ENCODE peak calls at places on chromosomes 4 and X, in four cellular contexts. D is IMR-90, N is HepG2, Q is K562. G is an unnamed sample.

GRCh38 chrX:100609591-100609990 is 24.9 kb downstream of the TNMD start:
- DNase-seq in D (no peak), N (no peak), Q (no peak), G (no peak)

GRCh38 chr4:52621567-52621966 is 37.5 kb downstream of the USP46 start:
- DNase-seq in D (no peak), N (no peak), Q (no peak), G (no peak)

GRCh38 chrX:63993936-63994335 is 208.9 kb upstream of the ARHGEF9 start:
- DNase-seq in D (no peak), N (no peak), Q (no peak), G (no peak)

GRCh38 chrX:16267431-16267830 is 100.2 kb downstream of the MAGEB17 start:
- DNase-seq in D (no peak), N (no peak), Q (no peak), G (no peak)

GRCh38 chr4:160009656-160010493 is 907.0 kb downstream of the RAPGEF2 start:
- DNase-seq in D (no peak), N (no peak), Q (no peak), G (no peak)

GRCh38 chrX:134244043-134244442 is 7.1 kb downstream of the CCDC160 start:
- DNase-seq in D (peak; percentile 33), N (no peak), Q (no peak), G (no peak)

GRCh38 chrX:38675856-38676255 is 114.5 kb downstream of the TSPAN7 start:
- DNase-seq in D (no peak), N (no peak), Q (no peak), G (no peak)

GRCh38 chrX:105483011-105483410 is 262.5 kb upstream of the TEX13A start:
- DNase-seq in D (peak; percentile 0), N (no peak), Q (no peak), G (no peak)

GRCh38 chrX:115177941-115178340 is 11.3 kb upstream of the RBMXL3 start:
- DNase-seq in D (peak; percentile 58), N (no peak), Q (no peak), G (no peak)

GRCh38 chr4:1164040-1164439 is 8.3 kb downstream of the SPON2 start:
- DNase-seq in D (no peak), N (no peak), Q (no peak), G (no peak)

GRCh38 chr4:144410230-144410783 is 235.6 kb upstream of the HHIP start:
- DNase-seq in D (no peak), N (no peak), Q (no peak), G (no peak)
- TF ChIP-seq MAZ in D (no peak), N (no peak), Q (no peak), G (no peak)

DNA sequence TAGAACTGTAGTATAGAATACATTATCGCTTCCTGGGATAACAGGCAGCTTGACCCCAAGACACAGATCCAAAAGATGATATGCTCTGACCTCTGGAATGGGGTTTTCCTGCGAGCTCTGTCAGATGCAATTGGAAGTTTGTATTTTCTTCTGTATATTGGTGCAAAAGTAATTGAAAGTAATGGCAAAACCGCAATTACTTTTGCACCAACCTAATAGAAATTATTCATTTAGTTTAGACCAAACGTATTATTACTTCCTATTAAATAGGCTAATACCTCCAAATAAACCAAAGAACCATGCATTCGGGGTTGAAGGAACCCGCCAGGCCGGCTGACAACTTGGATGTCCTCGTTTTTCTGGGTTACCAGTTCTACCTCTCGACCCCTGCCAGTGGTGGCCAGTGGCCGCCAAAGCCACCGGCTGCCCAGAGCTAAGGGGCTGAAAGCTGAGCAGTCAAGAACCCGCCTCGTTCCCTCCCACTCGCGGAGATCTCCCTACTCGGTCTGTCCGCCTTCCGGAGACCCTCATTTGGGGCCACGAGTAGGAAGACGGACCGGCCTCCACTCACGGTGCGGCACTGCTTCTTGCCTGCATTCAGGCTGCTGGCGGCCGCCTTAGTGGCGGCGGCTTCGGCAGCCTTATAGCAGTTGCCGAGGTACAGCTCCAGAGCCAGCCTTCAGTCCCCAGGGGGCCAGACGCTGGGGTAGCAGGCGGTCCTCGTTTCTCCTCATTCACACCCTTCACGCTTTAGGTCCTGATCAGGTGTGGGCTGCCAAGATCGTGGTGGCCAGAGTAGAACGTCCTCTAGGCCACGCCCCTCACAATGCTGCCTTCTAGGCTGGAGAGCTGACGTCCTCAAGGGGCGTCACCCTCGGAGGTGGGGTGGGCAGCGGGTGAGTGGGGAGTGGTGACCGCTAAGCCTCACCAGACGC is 121.9 kb downstream of the RBMX2 start:
- DNase-seq in D (no peak), N (no peak), Q (peak; percentile 77), G (no peak)
- TF ChIP-seq MAZ in D (no peak), N (no peak), Q (no peak), G (no peak)

GRCh38 chr4:169085015-169085414 is 75.0 kb upstream of the CBR4 start:
- DNase-seq in D (no peak), N (no peak), Q (no peak), G (no peak)
- TF ChIP-seq MAZ in D (no peak), N (no peak), Q (no peak), G (no peak)

GRCh38 chr4:108849611-108850406 is 87.0 kb upstream of the ETNPPL start:
- DNase-seq in D (peak; percentile 80), N (no peak), Q (no peak), G (no peak)
- TF ChIP-seq MAZ in D (no peak), N (no peak), Q (no peak), G (no peak)

G was measured in A549.